ENCODE peak calls at places on chromosomes 12 and 14, in nine cellular contexts. One of them, this sample, is unnamed.

GRCh38 chr12:75922944-75923642 is 108.5 kb downstream of the PHLDA1 start:
- DNase-seq in AG08395: no peak
- DNase-seq in pons: no peak
- DNase-seq in midbrain: no peak
- DNase-seq in tibial nerve: no peak
- DNase-seq in esophagus muscularis mucosa: peak; percentile 31
- DNase-seq in C1 segment of cervical spinal cord: no peak
- DNase-seq in left colon: no peak
- DNase-seq in stimulated activated CD4-positive, alpha-beta T cell treated with anti-CD3 and anti-CD28 coated beads, TNF-alpha, amount 100 ng/mL, for 48 hours: no peak
- DNase-seq in this sample: no peak

GRCh38 chr14:59632381-59632780 is 55.8 kb upstream of the CCDC175 start:
- DNase-seq in AG08395: no peak
- DNase-seq in pons: no peak
- DNase-seq in midbrain: no peak
- DNase-seq in tibial nerve: peak; percentile 14
- DNase-seq in esophagus muscularis mucosa: no peak
- DNase-seq in C1 segment of cervical spinal cord: no peak
- DNase-seq in left colon: no peak
- DNase-seq in stimulated activated CD4-positive, alpha-beta T cell treated with anti-CD3 and anti-CD28 coated beads, TNF-alpha, amount 100 ng/mL, for 48 hours: no peak
- DNase-seq in this sample: no peak

GRCh38 chr12:10361084-10361483 is 28.8 kb downstream of the KLRK1 start:
- DNase-seq in AG08395: no peak
- DNase-seq in pons: no peak
- DNase-seq in midbrain: peak; percentile 32
- DNase-seq in tibial nerve: no peak
- DNase-seq in esophagus muscularis mucosa: no peak
- DNase-seq in C1 segment of cervical spinal cord: no peak
- DNase-seq in left colon: no peak
- DNase-seq in stimulated activated CD4-positive, alpha-beta T cell treated with anti-CD3 and anti-CD28 coated beads, TNF-alpha, amount 100 ng/mL, for 48 hours: no peak
- DNase-seq in this sample: no peak

GRCh38 chr12:7154042-7154441 is 23.9 kb downstream of the CLSTN3 start:
- DNase-seq in AG08395: no peak
- DNase-seq in pons: no peak
- DNase-seq in midbrain: no peak
- DNase-seq in tibial nerve: no peak
- DNase-seq in esophagus muscularis mucosa: no peak
- DNase-seq in C1 segment of cervical spinal cord: no peak
- DNase-seq in left colon: no peak
- DNase-seq in stimulated activated CD4-positive, alpha-beta T cell treated with anti-CD3 and anti-CD28 coated beads, TNF-alpha, amount 100 ng/mL, for 48 hours: no peak
- DNase-seq in this sample: no peak

GRCh38 chr12:7130791-7131501 is 775 bp downstream of the CLSTN3 start:
- DNase-seq in AG08395: peak; percentile 60
- DNase-seq in pons: peak; percentile 18
- DNase-seq in midbrain: no peak
- DNase-seq in tibial nerve: peak; percentile 34
- DNase-seq in esophagus muscularis mucosa: no peak
- DNase-seq in C1 segment of cervical spinal cord: peak; percentile 26
- DNase-seq in left colon: peak; percentile 56
- DNase-seq in stimulated activated CD4-positive, alpha-beta T cell treated with anti-CD3 and anti-CD28 coated beads, TNF-alpha, amount 100 ng/mL, for 48 hours: no peak
- DNase-seq in this sample: no peak

GRCh38 chr14:61973981-61974380 is 211.8 kb downstream of the SNAPC1 start:
- DNase-seq in AG08395: no peak
- DNase-seq in pons: no peak
- DNase-seq in midbrain: no peak
- DNase-seq in tibial nerve: no peak
- DNase-seq in esophagus muscularis mucosa: no peak
- DNase-seq in C1 segment of cervical spinal cord: no peak
- DNase-seq in left colon: no peak
- DNase-seq in stimulated activated CD4-positive, alpha-beta T cell treated with anti-CD3 and anti-CD28 coated beads, TNF-alpha, amount 100 ng/mL, for 48 hours: no peak
- DNase-seq in this sample: no peak

GRCh38 chr14:55816225-55816624 is 236.2 kb downstream of the KTN1 start:
- DNase-seq in AG08395: no peak
- DNase-seq in pons: no peak
- DNase-seq in midbrain: no peak
- DNase-seq in tibial nerve: no peak
- DNase-seq in esophagus muscularis mucosa: no peak
- DNase-seq in C1 segment of cervical spinal cord: no peak
- DNase-seq in left colon: no peak
- DNase-seq in stimulated activated CD4-positive, alpha-beta T cell treated with anti-CD3 and anti-CD28 coated beads, TNF-alpha, amount 100 ng/mL, for 48 hours: no peak
- DNase-seq in this sample: no peak

GRCh38 chr14:104187931-104188726 is 49.7 kb downstream of the KIF26A start:
- DNase-seq in AG08395: no peak
- DNase-seq in pons: no peak
- DNase-seq in midbrain: no peak
- DNase-seq in tibial nerve: no peak
- DNase-seq in esophagus muscularis mucosa: no peak
- DNase-seq in C1 segment of cervical spinal cord: no peak
- DNase-seq in left colon: peak; percentile 63
- DNase-seq in stimulated activated CD4-positive, alpha-beta T cell treated with anti-CD3 and anti-CD28 coated beads, TNF-alpha, amount 100 ng/mL, for 48 hours: no peak
- DNase-seq in this sample: no peak

GRCh38 chr12:79114896-79115295 is 250.3 kb downstream of the SYT1 start:
- DNase-seq in AG08395: no peak
- DNase-seq in pons: no peak
- DNase-seq in midbrain: no peak
- DNase-seq in tibial nerve: no peak
- DNase-seq in esophagus muscularis mucosa: no peak
- DNase-seq in C1 segment of cervical spinal cord: no peak
- DNase-seq in left colon: no peak
- DNase-seq in stimulated activated CD4-positive, alpha-beta T cell treated with anti-CD3 and anti-CD28 coated beads, TNF-alpha, amount 100 ng/mL, for 48 hours: no peak
- DNase-seq in this sample: no peak

GRCh38 chr14:78153069-78153351 is 17.2 kb upstream of the NRXN3 start:
- DNase-seq in AG08395: no peak
- DNase-seq in pons: peak; percentile 22
- DNase-seq in midbrain: peak; percentile 3
- DNase-seq in tibial nerve: no peak
- DNase-seq in esophagus muscularis mucosa: no peak
- DNase-seq in C1 segment of cervical spinal cord: no peak
- DNase-seq in left colon: no peak
- DNase-seq in stimulated activated CD4-positive, alpha-beta T cell treated with anti-CD3 and anti-CD28 coated beads, TNF-alpha, amount 100 ng/mL, for 48 hours: no peak
- DNase-seq in this sample: no peak

GRCh38 chr12:50572275-50572674 is 67.5 kb downstream of the DIP2B start:
- DNase-seq in AG08395: peak; percentile 76
- DNase-seq in pons: peak; percentile 75
- DNase-seq in midbrain: peak; percentile 45
- DNase-seq in tibial nerve: peak; percentile 42
- DNase-seq in esophagus muscularis mucosa: no peak
- DNase-seq in C1 segment of cervical spinal cord: no peak
- DNase-seq in left colon: no peak
- DNase-seq in stimulated activated CD4-positive, alpha-beta T cell treated with anti-CD3 and anti-CD28 coated beads, TNF-alpha, amount 100 ng/mL, for 48 hours: no peak
- DNase-seq in this sample: peak; percentile 88

GRCh38 chr12:11621797-11622423 is 27.6 kb upstream of the ETV6 start:
- DNase-seq in AG08395: no peak
- DNase-seq in pons: peak; percentile 34
- DNase-seq in midbrain: peak; percentile 3
- DNase-seq in tibial nerve: no peak
- DNase-seq in esophagus muscularis mucosa: no peak
- DNase-seq in C1 segment of cervical spinal cord: no peak
- DNase-seq in left colon: no peak
- DNase-seq in stimulated activated CD4-positive, alpha-beta T cell treated with anti-CD3 and anti-CD28 coated beads, TNF-alpha, amount 100 ng/mL, for 48 hours: no peak
- DNase-seq in this sample: no peak

GRCh38 chr12:110591508-110592051 is 8.5 kb upstream of the PPTC7 start:
- DNase-seq in AG08395: no peak
- DNase-seq in pons: no peak
- DNase-seq in midbrain: no peak
- DNase-seq in tibial nerve: no peak
- DNase-seq in esophagus muscularis mucosa: no peak
- DNase-seq in C1 segment of cervical spinal cord: no peak
- DNase-seq in left colon: no peak
- DNase-seq in stimulated activated CD4-positive, alpha-beta T cell treated with anti-CD3 and anti-CD28 coated beads, TNF-alpha, amount 100 ng/mL, for 48 hours: no peak
- DNase-seq in this sample: no peak

GRCh38 chr14:103748539-103748867 is 32.9 kb downstream of the ZFYVE21 start:
- DNase-seq in AG08395: no peak
- DNase-seq in pons: no peak
- DNase-seq in midbrain: no peak
- DNase-seq in tibial nerve: no peak
- DNase-seq in esophagus muscularis mucosa: no peak
- DNase-seq in C1 segment of cervical spinal cord: no peak
- DNase-seq in left colon: no peak
- DNase-seq in stimulated activated CD4-positive, alpha-beta T cell treated with anti-CD3 and anti-CD28 coated beads, TNF-alpha, amount 100 ng/mL, for 48 hours: no peak
- DNase-seq in this sample: no peak

GRCh38 chr12:121033625-121034349 is 5.3 kb downstream of the OASL start:
- DNase-seq in AG08395: peak; percentile 36
- DNase-seq in pons: no peak
- DNase-seq in midbrain: no peak
- DNase-seq in tibial nerve: no peak
- DNase-seq in esophagus muscularis mucosa: no peak
- DNase-seq in C1 segment of cervical spinal cord: no peak
- DNase-seq in left colon: no peak
- DNase-seq in stimulated activated CD4-positive, alpha-beta T cell treated with anti-CD3 and anti-CD28 coated beads, TNF-alpha, amount 100 ng/mL, for 48 hours: no peak
- DNase-seq in this sample: no peak

GRCh38 chr14:67919259-67919658 is 99.7 kb downstream of the RAD51B start:
- DNase-seq in AG08395: no peak
- DNase-seq in pons: no peak
- DNase-seq in midbrain: no peak
- DNase-seq in tibial nerve: no peak
- DNase-seq in esophagus muscularis mucosa: no peak
- DNase-seq in C1 segment of cervical spinal cord: no peak
- DNase-seq in left colon: no peak
- DNase-seq in stimulated activated CD4-positive, alpha-beta T cell treated with anti-CD3 and anti-CD28 coated beads, TNF-alpha, amount 100 ng/mL, for 48 hours: no peak
- DNase-seq in this sample: no peak

GRCh38 chr14:30681752-30682355 is 59.7 kb downstream of the SCFD1 start:
- DNase-seq in AG08395: no peak
- DNase-seq in pons: no peak
- DNase-seq in midbrain: no peak
- DNase-seq in tibial nerve: no peak
- DNase-seq in esophagus muscularis mucosa: no peak
- DNase-seq in C1 segment of cervical spinal cord: no peak
- DNase-seq in left colon: no peak
- DNase-seq in stimulated activated CD4-positive, alpha-beta T cell treated with anti-CD3 and anti-CD28 coated beads, TNF-alpha, amount 100 ng/mL, for 48 hours: no peak
- DNase-seq in this sample: no peak

GRCh38 chr14:102071283-102071998 is 15.4 kb downstream of the HSP90AA1 start:
- DNase-seq in AG08395: peak; percentile 35
- DNase-seq in pons: no peak
- DNase-seq in midbrain: no peak
- DNase-seq in tibial nerve: no peak
- DNase-seq in esophagus muscularis mucosa: no peak
- DNase-seq in C1 segment of cervical spinal cord: no peak
- DNase-seq in left colon: no peak
- DNase-seq in stimulated activated CD4-positive, alpha-beta T cell treated with anti-CD3 and anti-CD28 coated beads, TNF-alpha, amount 100 ng/mL, for 48 hours: no peak
- DNase-seq in this sample: no peak

GRCh38 chr12:57276935-57277563 is 26.1 kb upstream of the STAC3 start:
- DNase-seq in AG08395: peak; percentile 22
- DNase-seq in pons: no peak
- DNase-seq in midbrain: no peak
- DNase-seq in tibial nerve: no peak
- DNase-seq in esophagus muscularis mucosa: no peak
- DNase-seq in C1 segment of cervical spinal cord: no peak
- DNase-seq in left colon: no peak
- DNase-seq in stimulated activated CD4-positive, alpha-beta T cell treated with anti-CD3 and anti-CD28 coated beads, TNF-alpha, amount 100 ng/mL, for 48 hours: no peak
- DNase-seq in this sample: no peak

GRCh38 chr14:71594828-71595227 is 337.4 kb upstream of the RGS6 start:
- DNase-seq in AG08395: no peak
- DNase-seq in pons: no peak
- DNase-seq in midbrain: no peak
- DNase-seq in tibial nerve: no peak
- DNase-seq in esophagus muscularis mucosa: no peak
- DNase-seq in C1 segment of cervical spinal cord: no peak
- DNase-seq in left colon: no peak
- DNase-seq in stimulated activated CD4-positive, alpha-beta T cell treated with anti-CD3 and anti-CD28 coated beads, TNF-alpha, amount 100 ng/mL, for 48 hours: no peak
- DNase-seq in this sample: no peak

GRCh38 chr14:59964251-59965007 is 44.5 kb downstream of the LRRC9 start:
- DNase-seq in AG08395: no peak
- DNase-seq in pons: no peak
- DNase-seq in midbrain: no peak
- DNase-seq in tibial nerve: no peak
- DNase-seq in esophagus muscularis mucosa: no peak
- DNase-seq in C1 segment of cervical spinal cord: no peak
- DNase-seq in left colon: no peak
- DNase-seq in stimulated activated CD4-positive, alpha-beta T cell treated with anti-CD3 and anti-CD28 coated beads, TNF-alpha, amount 100 ng/mL, for 48 hours: no peak
- DNase-seq in this sample: no peak

GRCh38 chr12:84983289-84983688 is 52.8 kb downstream of the TSPAN19 start:
- DNase-seq in AG08395: no peak
- DNase-seq in pons: no peak
- DNase-seq in midbrain: no peak
- DNase-seq in tibial nerve: no peak
- DNase-seq in esophagus muscularis mucosa: no peak
- DNase-seq in C1 segment of cervical spinal cord: no peak
- DNase-seq in left colon: no peak
- DNase-seq in stimulated activated CD4-positive, alpha-beta T cell treated with anti-CD3 and anti-CD28 coated beads, TNF-alpha, amount 100 ng/mL, for 48 hours: no peak
- DNase-seq in this sample: no peak

GRCh38 chr12:53047221-53048032 is 2.4 kb upstream of the TNS2 start:
- DNase-seq in AG08395: peak; percentile 79
- DNase-seq in pons: peak; percentile 55
- DNase-seq in midbrain: peak; percentile 77
- DNase-seq in tibial nerve: peak; percentile 73
- DNase-seq in esophagus muscularis mucosa: peak; percentile 96
- DNase-seq in C1 segment of cervical spinal cord: peak; percentile 71
- DNase-seq in left colon: peak; percentile 79
- DNase-seq in stimulated activated CD4-positive, alpha-beta T cell treated with anti-CD3 and anti-CD28 coated beads, TNF-alpha, amount 100 ng/mL, for 48 hours: peak; percentile 36
- DNase-seq in this sample: no peak

This sample was measured in SK-N-MC.